ENCODE peak calls at places on chromosomes 3 and 15, in five cellular contexts. W, B, D, K and M are unnamed samples.

GRCh38 chr3:197458906-197459470 is 96.8 kb downstream of the BDH1 start:
- DNase-seq in W (no peak), K (peak; percentile 27), B (no peak), D (no peak), M (no peak)

GRCh38 chr3:52809821-52810377 is 15.3 kb downstream of the ITIH3 start:
- DNase-seq in K (no peak), W (no peak), D (no peak), B (no peak), M (no peak)

GRCh38 chr15:25406846-25407245 is 32.0 kb downstream of the UBE3A start:
- DNase-seq in K (no peak), D (no peak), B (no peak), W (no peak), M (no peak)

GRCh38 chr15:82108489-82109078 is 62.8 kb upstream of the MEX3B start:
- DNase-seq in W (peak; percentile 40), B (peak; percentile 43), K (peak; percentile 55), D (no peak), M (peak; percentile 80)

GRCh38 chr3:78798266-78798832 is 969.4 kb downstream of the ROBO1 start:
- DNase-seq in K (no peak), B (no peak), W (no peak), D (no peak), M (no peak)

GRCh38 chr3:46690798-46691197 is 2.7 kb downstream of the ALS2CL start:
- DNase-seq in D (no peak), K (peak; percentile 83), W (no peak), B (no peak), M (no peak)

GRCh38 chr3:129050556-129051295 is 9.9 kb upstream of the GP9 start:
- DNase-seq in W (no peak), K (no peak), B (no peak), D (no peak), M (no peak)

GRCh38 chr3:168398371-168399030 is 302.8 kb upstream of the GOLIM4 start:
- DNase-seq in B (no peak), D (no peak), W (no peak), K (no peak), M (no peak)

GRCh38 chr15:45790325-45790943 is 155.6 kb downstream of the SQOR start:
- DNase-seq in B (no peak), D (no peak), W (no peak), K (peak; percentile 22), M (no peak)

GRCh38 chr15:55654541-55654940 is 66.4 kb upstream of the PYGO1 start:
- DNase-seq in W (no peak), D (no peak), B (no peak), K (no peak), M (no peak)

GRCh38 chr3:95312650-95313049 is 1249.8 kb downstream of the NSUN3 start:
- DNase-seq in K (no peak), B (no peak), W (no peak), D (no peak), M (no peak)

GRCh38 chr15:43352693-43353382 is 18.0 kb downstream of the ZSCAN29 start:
- DNase-seq in W (no peak), D (no peak), K (no peak), B (no peak), M (no peak)

GRCh38 chr3:31354373-31354772 is 178.4 kb upstream of the STT3B start:
- DNase-seq in W (no peak), B (no peak), D (no peak), K (no peak), M (no peak)

GRCh38 chr15:59160880-59161593 is 45.6 kb upstream of the LDHAL6B start:
- DNase-seq in B (no peak), D (no peak), W (no peak), K (no peak), M (peak; percentile 47)

GRCh38 chr3:27090265-27091041 is 278.7 kb downstream of the NEK10 start:
- DNase-seq in W (no peak), K (no peak), D (no peak), B (no peak), M (no peak)

GRCh38 chr3:193776626-193777025 is 183.6 kb downstream of the OPA1 start:
- DNase-seq in W (no peak), B (no peak), K (no peak), D (no peak), M (no peak)

GRCh38 chr15:52790166-52790708 is at the start of gene ONECUT1:
- DNase-seq in D (no peak), B (no peak), W (no peak), K (peak; percentile 37), M (peak; percentile 90)

GRCh38 chr3:108345492-108346205 is 49.3 kb downstream of the HHLA2 start:
- DNase-seq in W (no peak), B (no peak), K (no peak), D (no peak), M (peak; percentile 85)

GRCh38 chr3:186519021-186519658 is 25.0 kb downstream of the CRYGS start:
- DNase-seq in B (peak; percentile 57), K (no peak), D (no peak), W (no peak), M (no peak)

GRCh38 chr15:39709941-39710340 is 72.7 kb downstream of the FSIP1 start:
- DNase-seq in D (no peak), K (no peak), W (no peak), B (no peak), M (no peak)

GRCh38 chr3:185900228-185900627 is 37.6 kb downstream of the TRA2B start:
- DNase-seq in B (no peak), K (peak; percentile 46), W (peak; percentile 45), D (no peak), M (peak; percentile 13)

GRCh38 chr3:908839-909238 is 184.0 kb upstream of the CNTN6 start:
- DNase-seq in W (no peak), B (no peak), D (no peak), K (no peak), M (no peak)

GRCh38 chr3:44428910-44429309 is 48.6 kb downstream of the ZNF445 start:
- DNase-seq in D (no peak), K (no peak), W (no peak), B (no peak), M (no peak)

GRCh38 chr3:25084016-25084415 is 344.0 kb upstream of the RARB start:
- DNase-seq in B (no peak), D (no peak), K (no peak), W (no peak), M (no peak)

GRCh38 chr15:74631935-74632560 is 16.4 kb downstream of the CLK3 start:
- DNase-seq in W (no peak), K (peak; percentile 55), B (peak; percentile 38), D (no peak), M (peak; percentile 72)

GRCh38 chr15:57079907-57080750 is 161.7 kb downstream of the TCF12 start:
- DNase-seq in B (no peak), K (no peak), W (no peak), D (no peak), M (no peak)

GRCh38 chr3:164459526-164460151 is 618.7 kb downstream of the SI start:
- DNase-seq in K (no peak), D (no peak), B (no peak), W (no peak), M (no peak)

GRCh38 chr3:171256445-171257250 is 203.6 kb downstream of the TNIK start:
- DNase-seq in K (no peak), B (no peak), W (no peak), D (no peak), M (no peak)

GRCh38 chr3:102466001-102466400 is 31.2 kb downstream of the ZPLD1 start:
- DNase-seq in D (no peak), W (no peak), K (no peak), B (no peak), M (no peak)

DNA sequence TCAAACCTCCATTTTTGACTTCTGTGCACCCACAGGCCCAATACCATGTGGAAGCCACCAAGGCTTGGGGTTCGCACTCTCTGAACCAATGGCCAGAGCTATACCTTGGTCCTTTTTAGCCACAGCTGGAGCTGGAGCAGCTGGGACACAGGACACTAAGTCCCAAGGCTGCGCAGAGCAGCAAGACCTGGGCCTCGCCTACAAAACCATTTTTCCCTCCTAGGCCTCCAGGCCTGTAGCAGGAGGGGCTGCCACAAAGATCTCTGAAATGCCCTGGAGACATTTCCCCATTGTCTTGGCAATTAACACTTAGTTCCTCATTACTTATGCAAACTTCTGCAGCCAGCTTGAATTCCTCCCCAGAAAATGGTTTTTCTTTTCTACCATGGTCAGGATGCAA is 81.3 kb downstream of the ZMAT3 start:
- DNase-seq in B (no peak), W (no peak), D (no peak), K (no peak), M (no peak)
- H3K9me3 ChIP-seq in B (peaks cover 19% of the 10 kb centered on the region), W (peaks cover 21% of the 10 kb centered on the region), D (peaks cover 30% of the 10 kb centered on the region), K (peaks cover 2% of the 10 kb centered on the region), M (no peaks in the 10 kb centered on the region)

GRCh38 chr3:85159376-85159775 is 200.6 kb downstream of the CADM2 start:
- DNase-seq in W (no peak), B (no peak), K (no peak), D (no peak), M (no peak)
- H3K27me3 ChIP-seq in W (no peaks in the 10 kb centered on the region), B (no peaks in the 10 kb centered on the region), K (no peaks in the 10 kb centered on the region), D (no peaks in the 10 kb centered on the region), M (no peaks in the 10 kb centered on the region)

GRCh38 chr3:136899622-136900158 is 37.7 kb downstream of the NCK1 start:
- DNase-seq in B (no peak), K (no peak), D (no peak), W (no peak), M (no peak)
- H3K9me3 ChIP-seq in B (peaks cover 6% of the 10 kb centered on the region), K (no peaks in the 10 kb centered on the region), D (peaks cover 6% of the 10 kb centered on the region), W (peaks cover 11% of the 10 kb centered on the region), M (no peaks in the 10 kb centered on the region)

GRCh38 chr15:28105793-28106192 is 6.7 kb upstream of the OCA2 start:
- DNase-seq in D (no peak), W (no peak), B (no peak), K (no peak), M (no peak)

GRCh38 chr15:28103831-28104230 is 4.7 kb upstream of the OCA2 start:
- DNase-seq in W (no peak), D (no peak), B (no peak), K (no peak), M (no peak)

GRCh38 chr15:28105224-28105791 is 6.2 kb upstream of the OCA2 start:
- DNase-seq in W (no peak), K (no peak), D (no peak), B (no peak), M (peak; percentile 9)

GRCh38 chr15:28103402-28103801 is 4.3 kb upstream of the OCA2 start:
- DNase-seq in W (no peak), D (no peak), K (no peak), B (no peak), M (no peak)

GRCh38 chr15:28104326-28104725 is 5.2 kb upstream of the OCA2 start:
- DNase-seq in K (no peak), W (no peak), B (no peak), D (no peak), M (no peak)
- H3K27me3 ChIP-seq in K (peaks cover 28% of the 10 kb centered on the region), W (no peaks in the 10 kb centered on the region), B (peaks cover 14% of the 10 kb centered on the region), D (no peaks in the 10 kb centered on the region), M (no peaks in the 10 kb centered on the region)

GRCh38 chr15:67054676-67055075 is 10.7 kb upstream of the SMAD3 start:
- DNase-seq in D (peak; percentile 20), K (no peak), W (no peak), B (no peak), M (no peak)
- H3K9me3 ChIP-seq in D (no peaks in the 10 kb centered on the region), K (no peaks in the 10 kb centered on the region), W (no peaks in the 10 kb centered on the region), B (no peaks in the 10 kb centered on the region), M (no peaks in the 10 kb centered on the region)